ENCODE peak calls at places on chromosomes 5 and 9, in nine cellular contexts. M is GF-D8, C is dermis blood vessel endothelial cell, G is coronary artery, Z is activated T-helper 1 cell treated with Interleukin-2 at 50 U/mL for 16 hours, F is cardiac fibroblast, O is T-helper 2 cell, W is C1 segment of cervical spinal cord, U is AG09319. D is an unnamed sample.
A peak's percentile ranks its signal among the peaks of the same experiment; 100 is the strongest.

GRCh38 chr5:961002-961710 is 47.4 kb upstream of the NKD2 start:
- DNase-seq in M (no peak), C (no peak), G (peak; percentile 70), Z (no peak), F (no peak), O (no peak), W (no peak), U (no peak), D (no peak)

GRCh38 chr9:136143215-136144001 is 24.7 kb upstream of the TMEM250 start:
- DNase-seq in M (no peak), C (peak; percentile 79), G (no peak), Z (no peak), F (peak; percentile 33), O (no peak), W (no peak), U (no peak), D (no peak)

GRCh38 chr5:11385251-11385900 is 518.9 kb downstream of the CTNND2 start:
- DNase-seq in M (no peak), C (no peak), G (no peak), Z (no peak), F (no peak), O (no peak), W (no peak), U (no peak), D (no peak)

GRCh38 chr9:37345038-37345437 is 77.5 kb upstream of the GRHPR start:
- DNase-seq in M (no peak), C (no peak), G (no peak), Z (no peak), F (no peak), O (no peak), W (no peak), U (no peak), D (no peak)

GRCh38 chr5:168109441-168109840 is 182.0 kb upstream of the WWC1 start:
- DNase-seq in M (no peak), C (no peak), G (no peak), Z (no peak), F (no peak), O (no peak), W (no peak), U (no peak), D (no peak)

GRCh38 chr9:124016152-124017063 is 4.8 kb downstream of the LHX2 start:
- DNase-seq in M (no peak), C (no peak), G (no peak), Z (no peak), F (no peak), O (no peak), W (no peak), U (no peak), D (no peak)

GRCh38 chr9:108691614-108692013 is 164.2 kb downstream of the ACTL7B start:
- DNase-seq in M (no peak), C (no peak), G (peak; percentile 56), Z (no peak), F (no peak), O (no peak), W (no peak), U (no peak), D (no peak)

GRCh38 chr5:133220851-133221674 is 169.2 kb downstream of the HSPA4 start:
- DNase-seq in M (no peak), C (peak; percentile 64), G (peak; percentile 64), Z (no peak), F (peak; percentile 41), O (no peak), W (no peak), U (no peak), D (no peak)

GRCh38 chr5:167639213-167639612 is 652.2 kb upstream of the WWC1 start:
- DNase-seq in M (no peak), C (no peak), G (no peak), Z (no peak), F (peak; percentile 78), O (no peak), W (no peak), U (no peak), D (no peak)

GRCh38 chr5:132283423-132284043 is 10.7 kb upstream of the SLC22A4 start:
- DNase-seq in M (no peak), C (peak; percentile 87), G (no peak), Z (no peak), F (peak; percentile 73), O (no peak), W (no peak), U (no peak), D (no peak)

GRCh38 chr5:108372369-108372768 is 9.5 kb downstream of the FBXL17 start:
- DNase-seq in M (no peak), C (no peak), G (no peak), Z (no peak), F (no peak), O (no peak), W (no peak), U (no peak), D (no peak)

D was measured in fibroblast of the conjunctiva.